ENCODE peak calls at places on chromosomes 6 and 20, in nine cellular contexts. L is type B pancreatic cell, V is fibroblast of mammary gland, C is A549, G is bronchial epithelial cell, T is right atrium auricular region, S is uterus, J is BJ, U is DND-41. R is an unnamed sample.
A peak's percentile ranks its signal among the peaks of the same experiment; 100 is the strongest.

GRCh38 chr6:50819527-50819905 is 845 bp downstream of the TFAP2B start:
- DNase-seq in V (peak; percentile 1), J (no peak), L (no peak), T (no peak), G (no peak), U (no peak), S (no peak), C (no peak), R (no peak)

GRCh38 chr20:24872291-24873014 is 76.6 kb upstream of the CST7 start:
- DNase-seq in S (no peak), J (no peak), T (peak; percentile 50), L (no peak), G (no peak), V (no peak), C (no peak), U (peak; percentile 43), R (no peak)

GRCh38 chr6:31740397-31741223 is 805 bp downstream of the MSH5 start:
- DNase-seq in S (no peak), L (no peak), U (peak; percentile 56), J (no peak), V (no peak), C (no peak), G (no peak), T (no peak), R (no peak)

GRCh38 chr20:3712279-3712873 is at the start of gene SIGLEC1:
- DNase-seq in G (no peak), T (peak; percentile 70), S (no peak), U (no peak), L (no peak), V (no peak), C (no peak), J (no peak), R (no peak)

GRCh38 chr6:13688692-13689196 is 22.9 kb downstream of the RANBP9 start:
- DNase-seq in V (no peak), L (no peak), T (no peak), C (no peak), J (no peak), U (no peak), S (no peak), G (no peak), R (no peak)

GRCh38 chr6:84282566-84282965 is 55.1 kb upstream of the CEP162 start:
- DNase-seq in S (no peak), V (peak; percentile 52), G (peak; percentile 69), C (no peak), L (no peak), U (no peak), T (no peak), J (no peak), R (no peak)

GRCh38 chr6:80517525-80517924 is 411.1 kb downstream of the BCKDHB start:
- DNase-seq in T (no peak), V (no peak), G (no peak), L (no peak), J (no peak), C (no peak), S (no peak), U (no peak), R (no peak)

GRCh38 chr6:4582506-4582905 is 193.7 kb upstream of the CDYL start:
- DNase-seq in U (no peak), S (no peak), C (no peak), J (peak; percentile 59), V (peak; percentile 74), G (peak; percentile 35), T (no peak), L (no peak), R (no peak)

GRCh38 chr6:108492131-108492766 is 68.5 kb upstream of the FOXO3 start:
- DNase-seq in C (peak; percentile 6), G (peak; percentile 67), J (peak; percentile 7), T (no peak), V (peak; percentile 69), U (no peak), S (no peak), L (no peak), R (no peak)

GRCh38 chr20:6892729-6893128 is 125.2 kb downstream of the BMP2 start:
- DNase-seq in V (no peak), U (no peak), G (no peak), C (no peak), L (no peak), J (no peak), S (no peak), T (no peak), R (no peak)

DNA sequence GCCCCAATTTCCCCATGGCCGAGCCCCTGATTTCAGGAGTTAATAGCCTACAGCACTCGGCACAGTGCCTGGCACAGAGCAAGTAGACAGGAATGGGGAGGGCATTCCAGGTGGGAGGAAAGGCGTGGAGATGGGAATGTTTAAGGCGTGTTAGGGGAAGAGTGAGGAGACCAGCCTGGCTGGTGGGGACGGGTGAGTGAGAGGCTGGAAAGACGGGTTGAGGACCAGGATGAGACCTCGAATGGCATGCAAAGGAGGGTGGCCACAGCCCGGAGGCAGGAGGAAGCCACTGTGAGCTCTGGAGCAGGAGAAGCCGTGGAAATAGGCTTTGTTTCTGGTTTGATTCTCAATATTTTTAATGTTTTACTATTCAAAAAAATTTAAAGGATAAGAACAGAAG is 49.5 kb downstream of the CEBPB start:
- DNase-seq in G (no peak), C (no peak), U (no peak), S (no peak), T (no peak), J (no peak), L (no peak), V (no peak), R (no peak)
- TF ChIP-seq CTCF in G (no peak), C (no peak), U (no peak), S (no peak), T (no peak), J (no peak), L (no peak), V (no peak), R (no peak)

DNA sequence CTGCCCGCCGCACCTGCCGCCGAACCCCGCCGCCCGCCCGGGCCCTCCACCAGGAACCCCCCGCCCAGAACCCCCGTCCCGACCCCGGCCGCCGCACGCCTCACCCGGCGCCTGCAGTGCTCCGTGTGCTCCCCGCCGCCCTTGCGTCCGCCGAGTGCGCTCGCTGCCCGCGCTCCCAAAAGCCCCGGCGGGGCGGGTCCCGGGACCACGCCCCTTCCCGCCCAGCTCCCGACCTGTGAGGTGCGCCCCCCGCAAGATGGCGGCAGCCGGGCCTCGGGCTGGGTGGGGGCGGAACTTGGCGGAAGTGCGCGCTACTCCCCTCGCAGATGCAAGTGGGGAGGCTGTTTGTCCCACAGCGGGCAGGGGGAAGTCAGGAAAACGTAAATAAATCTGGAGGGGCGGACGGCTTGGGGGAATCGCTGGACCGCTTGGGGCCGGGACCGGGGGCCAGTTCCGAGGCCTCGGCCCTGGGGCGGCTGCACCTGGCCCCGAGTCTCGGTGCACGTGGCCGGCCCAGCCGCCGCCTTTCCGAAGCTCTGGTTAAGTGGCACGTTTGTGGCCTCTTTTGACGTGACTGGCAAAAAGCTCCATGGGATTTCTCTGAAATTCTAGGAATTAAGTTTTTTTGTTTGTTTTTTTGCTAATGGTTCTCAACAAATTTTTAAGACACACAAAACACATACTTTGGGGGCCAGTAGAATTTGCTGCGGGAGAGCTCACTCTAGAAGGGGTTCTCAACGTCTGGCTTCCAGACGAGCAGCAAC is at the start of gene EZR:
- DNase-seq in V (peak; percentile 51), C (peak; percentile 77), J (no peak), U (peak; percentile 90), G (peak; percentile 65), T (peak; percentile 67), L (peak; percentile 83), S (peak; percentile 76), R (peak; percentile 50)
- TF ChIP-seq CTCF in V (no peak), C (no peak), J (no peak), U (peak; percentile 13), G (peak; percentile 20), T (no peak), L (no peak), S (no peak), R (no peak)

GRCh38 chr20:2238601-2239000 is 57.2 kb upstream of the TGM3 start:
- DNase-seq in G (no peak), T (no peak), V (no peak), S (no peak), L (no peak), U (no peak), J (no peak), C (no peak), R (no peak)

GRCh38 chr20:2236266-2236665 is 59.5 kb upstream of the TGM3 start:
- DNase-seq in T (no peak), G (peak; percentile 37), L (no peak), C (peak; percentile 34), S (no peak), J (no peak), V (no peak), U (no peak), R (no peak)

GRCh38 chr20:2240835-2241234 is 55.0 kb upstream of the TGM3 start:
- DNase-seq in J (no peak), G (no peak), V (no peak), U (no peak), C (no peak), T (no peak), S (no peak), L (no peak), R (no peak)

GRCh38 chr20:2234788-2235187 is 61.0 kb upstream of the TGM3 start:
- DNase-seq in C (no peak), S (no peak), U (no peak), G (no peak), L (no peak), T (no peak), J (no peak), V (no peak), R (no peak)

DNA sequence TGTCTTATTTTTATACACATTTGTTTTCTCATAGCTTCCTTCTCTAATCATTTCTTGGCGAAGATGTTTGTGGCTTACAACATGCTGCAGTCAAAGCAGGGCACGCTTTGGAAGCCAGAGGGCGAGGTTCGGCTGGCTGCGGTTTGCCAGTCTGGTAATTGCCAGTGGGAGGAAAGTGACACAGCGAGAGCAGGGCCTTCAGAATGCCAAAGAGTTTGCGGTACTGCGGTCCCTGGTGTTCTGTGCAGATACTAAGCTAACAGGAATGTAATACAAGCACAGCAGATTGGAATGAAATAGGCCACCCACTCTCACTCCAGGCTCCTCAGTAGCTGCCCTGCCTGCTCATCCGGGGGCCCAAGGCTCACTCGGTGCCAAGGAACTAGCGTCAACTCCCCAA is 58.7 kb upstream of the TGM3 start:
- DNase-seq in S (no peak), L (no peak), T (peak; percentile 82), C (no peak), J (peak; percentile 98), V (peak; percentile 98), G (peak; percentile 81), U (no peak), R (no peak)
- TF ChIP-seq CTCF in S (no peak), L (no peak), T (no peak), C (no peak), J (peak; percentile 50), V (peak; percentile 41), G (peak; percentile 34), U (peak; percentile 25), R (no peak)

DNA sequence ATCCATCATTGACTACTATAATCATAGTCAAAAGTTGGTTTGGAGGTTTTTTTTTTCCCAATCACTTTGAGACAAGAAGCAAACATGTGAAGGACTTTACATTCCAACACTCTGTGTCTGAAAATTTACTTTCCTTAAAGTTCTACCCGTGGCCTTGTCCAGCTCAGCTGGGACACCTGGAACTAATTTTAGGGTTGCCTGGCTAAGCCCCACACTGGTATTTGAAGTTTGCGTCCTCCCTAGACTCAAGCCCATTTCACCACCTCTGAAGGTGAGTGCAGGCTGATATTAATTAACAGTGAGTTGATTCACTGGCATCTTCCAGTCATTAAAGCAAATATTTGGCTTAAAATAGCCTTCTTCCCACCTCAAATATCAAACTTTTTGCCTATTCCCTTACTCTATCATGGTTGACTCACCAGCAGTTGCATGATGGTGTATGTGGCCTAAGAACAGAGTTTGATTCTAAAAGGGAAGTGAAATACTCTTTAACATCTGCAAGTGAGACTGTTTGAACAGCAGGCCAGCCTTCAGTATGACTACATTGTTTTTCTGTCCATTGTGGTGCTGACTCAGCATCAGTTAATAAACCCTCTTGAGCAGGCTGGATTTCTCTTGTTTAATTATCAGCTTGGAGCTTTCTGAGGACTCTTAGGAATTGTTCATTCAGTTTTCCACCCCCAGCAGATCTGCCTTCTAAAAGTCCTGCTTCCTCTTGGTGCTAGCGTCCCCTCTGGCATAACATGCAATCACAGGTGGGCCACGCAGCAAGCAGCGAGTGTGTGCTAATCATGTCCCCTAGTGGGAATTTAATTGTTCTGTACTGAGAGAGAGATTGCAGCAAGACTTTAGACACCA is 1.8 kb upstream of the PRDM1 start:
- DNase-seq in T (no peak), C (peak; percentile 42), G (peak; percentile 86), V (peak; percentile 97), S (no peak), U (peak; percentile 69), L (no peak), J (no peak), R (no peak)
- TF ChIP-seq CTCF in T (no peak), C (peak; percentile 64), G (peak; percentile 9), V (peak; percentile 74), S (peak; percentile 8), U (peak; percentile 87), L (peak; percentile 69), J (peak; percentile 89), R (peak; percentile 61)